ENCODE peak calls at places on chromosomes 2 and 18, in seven cellular contexts. J is 8988T, Z is neural crest cell, B is HuH-7.5, K is esophagus muscularis mucosa, Y is left kidney, Q is HEK293T. U is an unnamed sample.

GRCh38 chr2:242069018-242069417 is 199.5 kb downstream of the RTP5 start:
- DNase-seq in J (no peak), Z (no peak), B (no peak), K (no peak), Y (no peak), Q (no peak), U (no peak)

GRCh38 chr2:17934721-17935120 is 56.3 kb downstream of the KCNS3 start:
- DNase-seq in J (no peak), Z (no peak), B (no peak), K (no peak), Y (no peak), Q (no peak), U (no peak)

GRCh38 chr18:56233595-56233994 is 404.8 kb downstream of the TXNL1 start:
- DNase-seq in J (no peak), Z (no peak), B (no peak), K (no peak), Y (no peak), Q (no peak), U (no peak)

GRCh38 chr2:19351914-19352697 is 6.3 kb downstream of the OSR1 start:
- DNase-seq in J (no peak), Z (no peak), B (no peak), K (peak), Y (peak), Q (no peak), U (no peak)

GRCh38 chr2:69022548-69022947 is 9.6 kb downstream of the ANTXR1 start:
- DNase-seq in J (no peak), Z (no peak), B (no peak), K (peak), Y (no peak), Q (no peak), U (no peak)

GRCh38 chr2:12982149-12982584 is 265.4 kb downstream of the TRIB2 start:
- DNase-seq in J (no peak), Z (no peak), B (no peak), K (no peak), Y (no peak), Q (no peak), U (peak)

GRCh38 chr18:37176307-37176934 is 347.5 kb downstream of the KIAA1328 start:
- DNase-seq in J (no peak), Z (no peak), B (no peak), K (no peak), Y (no peak), Q (no peak), U (no peak)

GRCh38 chr2:152336854-152337510 is 2.0 kb downstream of the FMNL2 start:
- DNase-seq in J (peak), Z (peak), B (no peak), K (no peak), Y (peak), Q (peak), U (peak)

GRCh38 chr2:27497288-27497627 is 619 bp downstream of the GCKR start:
- DNase-seq in J (no peak), Z (no peak), B (no peak), K (no peak), Y (no peak), Q (no peak), U (no peak)

GRCh38 chr2:33062665-33063249 is 116.0 kb downstream of the LTBP1 start:
- DNase-seq in J (no peak), Z (no peak), B (no peak), K (no peak), Y (no peak), Q (no peak), U (no peak)

GRCh38 chr2:5803547-5803946 is 111.4 kb downstream of the SOX11 start:
- DNase-seq in J (no peak), Z (no peak), B (no peak), K (no peak), Y (no peak), Q (no peak), U (no peak)

GRCh38 chr2:27016801-27017325 is 15.9 kb upstream of the TMEM214 start:
- DNase-seq in J (peak), Z (peak), B (peak), K (no peak), Y (peak), Q (peak), U (peak)

GRCh38 chr2:162072181-162072702 is 1.8 kb downstream of the DPP4 start:
- DNase-seq in J (no peak), Z (no peak), B (peak), K (no peak), Y (peak), Q (no peak), U (peak)

GRCh38 chr2:119699016-119699606 is 20.1 kb downstream of the TMEM177 start:
- DNase-seq in J (no peak), Z (no peak), B (no peak), K (no peak), Y (no peak), Q (no peak), U (peak)

GRCh38 chr18:25739356-25739755 is 351.1 kb downstream of the SS18 start:
- DNase-seq in J (no peak), Z (no peak), B (no peak), K (no peak), Y (peak), Q (no peak), U (no peak)

GRCh38 chr2:121478996-121479735 is 51.5 kb upstream of the RNU4ATAC start:
- DNase-seq in J (no peak), Z (no peak), B (no peak), K (no peak), Y (no peak), Q (no peak), U (no peak)

GRCh38 chr2:127054604-127054930 is 52.4 kb downstream of the BIN1 start:
- DNase-seq in J (no peak), Z (no peak), B (no peak), K (no peak), Y (no peak), Q (no peak), U (no peak)

GRCh38 chr2:6442252-6442651 is 423.5 kb downstream of the CMPK2 start:
- DNase-seq in J (no peak), Z (no peak), B (no peak), K (no peak), Y (no peak), Q (no peak), U (no peak)

GRCh38 chr2:112625474-112626114 is 20.1 kb upstream of the SLC20A1 start:
- DNase-seq in J (no peak), Z (no peak), B (no peak), K (no peak), Y (no peak), Q (no peak), U (no peak)

GRCh38 chr2:40367032-40367431 is 84.9 kb downstream of the SLC8A1 start:
- DNase-seq in J (no peak), Z (no peak), B (no peak), K (no peak), Y (no peak), Q (no peak), U (no peak)

GRCh38 chr2:135255208-135255607 is 203.1 kb downstream of the RAB3GAP1 start:
- DNase-seq in J (no peak), Z (no peak), B (no peak), K (no peak), Y (no peak), Q (no peak), U (no peak)

GRCh38 chr18:70288851-70289328 is at the start of gene SOCS6:
- DNase-seq in J (peak), Z (peak), B (no peak), K (no peak), Y (peak), Q (peak), U (peak)

GRCh38 chr18:79405781-79406575 is 10.2 kb downstream of the NFATC1 start:
- DNase-seq in J (no peak), Z (no peak), B (no peak), K (no peak), Y (no peak), Q (no peak), U (peak)

GRCh38 chr2:75494137-75494769 is 66.5 kb downstream of the EVA1A start:
- DNase-seq in J (no peak), Z (no peak), B (no peak), K (no peak), Y (no peak), Q (no peak), U (no peak)

GRCh38 chr2:847669-848068 is 103.0 kb upstream of the SNTG2 start:
- DNase-seq in J (no peak), Z (no peak), B (no peak), K (no peak), Y (no peak), Q (no peak), U (no peak)

GRCh38 chr2:46555011-46555410 is 75.6 kb downstream of the TMEM247 start:
- DNase-seq in J (no peak), Z (peak), B (no peak), K (peak), Y (no peak), Q (no peak), U (peak)

GRCh38 chr2:101428413-101429176 is 41.3 kb upstream of the CREG2 start:
- DNase-seq in J (no peak), Z (no peak), B (no peak), K (no peak), Y (no peak), Q (no peak), U (no peak)

GRCh38 chr2:8300216-8300615 is 381.6 kb upstream of the ID2 start:
- DNase-seq in J (no peak), Z (no peak), B (no peak), K (no peak), Y (no peak), Q (no peak), U (no peak)

GRCh38 chr2:236472711-236473495 is 96.7 kb upstream of the ACKR3 start:
- DNase-seq in J (no peak), Z (no peak), B (no peak), K (no peak), Y (no peak), Q (no peak), U (no peak)

GRCh38 chr2:151757861-151758260 is 23.6 kb upstream of the NEB start:
- DNase-seq in J (no peak), Z (no peak), B (no peak), K (no peak), Y (peak), Q (no peak), U (no peak)

GRCh38 chr18:6601241-6601640 is 128.3 kb upstream of the ARHGAP28 start:
- DNase-seq in J (no peak), Z (no peak), B (no peak), K (no peak), Y (no peak), Q (no peak), U (no peak)

U was measured in dermis blood vessel endothelial cell.